ENCODE peak calls at places on chromosomes 2 and 18, in ten cellular contexts. A, Z, Y, W, D, K, I, H, R and L are unnamed samples.

GRCh38 chr2:134217316-134217715 is 36.6 kb upstream of the MGAT5 start:
- DNase-seq in A (no peak), Z (no peak), Y (no peak), W (no peak), D (no peak), K (no peak), I (no peak), H (no peak), R (no peak), L (no peak)

GRCh38 chr18:61388010-61388409 is 54.8 kb downstream of the CDH20 start:
- DNase-seq in A (no peak), Z (no peak), Y (peak; percentile 68), W (no peak), D (no peak), K (no peak), I (no peak), H (peak; percentile 21), R (no peak), L (no peak)

GRCh38 chr18:73756256-73757091 is 391.2 kb downstream of the FBXO15 start:
- DNase-seq in A (no peak), Z (no peak), Y (no peak), W (no peak), D (no peak), K (no peak), I (no peak), H (no peak), R (no peak), L (no peak)

GRCh38 chr2:47992671-47993070 is 86.4 kb upstream of the FBXO11 start:
- DNase-seq in A (no peak), Z (no peak), Y (no peak), W (no peak), D (no peak), K (no peak), I (no peak), H (no peak), R (no peak), L (no peak)

GRCh38 chr2:47225061-47225783 is 70.1 kb upstream of the STPG4 start:
- DNase-seq in A (no peak), Z (no peak), Y (peak; percentile 86), W (peak; percentile 82), D (peak; percentile 88), K (peak; percentile 65), I (peak; percentile 73), H (peak; percentile 49), R (peak; percentile 26), L (no peak)

GRCh38 chr2:88818381-88818780 is 126.9 kb downstream of the RPIA start:
- DNase-seq in A (no peak), Z (no peak), Y (no peak), W (no peak), D (peak; percentile 65), K (no peak), I (no peak), H (no peak), R (no peak), L (no peak)

GRCh38 chr2:138964413-138964812 is 184.2 kb upstream of the NXPH2 start:
- DNase-seq in A (no peak), Z (no peak), Y (no peak), W (peak; percentile 24), D (no peak), K (no peak), I (no peak), H (no peak), R (no peak), L (no peak)

GRCh38 chr2:181404472-181404871 is 52.7 kb upstream of the ITGA4 start:
- DNase-seq in A (no peak), Z (no peak), Y (no peak), W (no peak), D (no peak), K (no peak), I (no peak), H (no peak), R (no peak), L (no peak)

GRCh38 chr18:36905560-36905959 is 76.6 kb downstream of the KIAA1328 start:
- DNase-seq in A (no peak), Z (no peak), Y (no peak), W (no peak), D (no peak), K (no peak), I (no peak), H (no peak), R (no peak), L (no peak)

GRCh38 chr2:64770137-64770780 is 116.5 kb upstream of the SERTAD2 start:
- DNase-seq in A (no peak), Z (no peak), Y (peak; percentile 80), W (peak; percentile 81), D (no peak), K (no peak), I (no peak), H (no peak), R (no peak), L (no peak)

GRCh38 chr2:121095257-121096080 is 189.5 kb downstream of the TFCP2L1 start:
- DNase-seq in A (peak; percentile 50), Z (peak; percentile 76), Y (peak; percentile 63), W (no peak), D (peak; percentile 45), K (no peak), I (peak; percentile 62), H (peak; percentile 77), R (peak; percentile 44), L (peak; percentile 73)

GRCh38 chr2:202317080-202317859 is 51.7 kb downstream of the NOP58 start:
- DNase-seq in A (no peak), Z (no peak), Y (peak; percentile 86), W (peak; percentile 93), D (peak; percentile 99), K (peak; percentile 63), I (peak; percentile 36), H (peak; percentile 86), R (peak; percentile 97), L (no peak)

GRCh38 chr18:31778391-31778950 is 17.8 kb upstream of the SLC25A52 start:
- DNase-seq in A (no peak), Z (no peak), Y (no peak), W (no peak), D (no peak), K (no peak), I (no peak), H (no peak), R (no peak), L (no peak)
- TF ChIP-seq CTCF in A (no peak), Z (no peak), Y (no peak), W (no peak), D (no peak), K (no peak), I (no peak), H (no peak), R (no peak), L (no peak)

GRCh38 chr2:137161250-137161649 is 395.9 kb downstream of the THSD7B start:
- DNase-seq in A (no peak), Z (no peak), Y (no peak), W (no peak), D (no peak), K (no peak), I (no peak), H (no peak), R (no peak), L (no peak)
- TF ChIP-seq CTCF in A (no peak), Z (no peak), Y (no peak), W (no peak), D (no peak), K (no peak), I (no peak), H (no peak), R (no peak), L (no peak)

DNA sequence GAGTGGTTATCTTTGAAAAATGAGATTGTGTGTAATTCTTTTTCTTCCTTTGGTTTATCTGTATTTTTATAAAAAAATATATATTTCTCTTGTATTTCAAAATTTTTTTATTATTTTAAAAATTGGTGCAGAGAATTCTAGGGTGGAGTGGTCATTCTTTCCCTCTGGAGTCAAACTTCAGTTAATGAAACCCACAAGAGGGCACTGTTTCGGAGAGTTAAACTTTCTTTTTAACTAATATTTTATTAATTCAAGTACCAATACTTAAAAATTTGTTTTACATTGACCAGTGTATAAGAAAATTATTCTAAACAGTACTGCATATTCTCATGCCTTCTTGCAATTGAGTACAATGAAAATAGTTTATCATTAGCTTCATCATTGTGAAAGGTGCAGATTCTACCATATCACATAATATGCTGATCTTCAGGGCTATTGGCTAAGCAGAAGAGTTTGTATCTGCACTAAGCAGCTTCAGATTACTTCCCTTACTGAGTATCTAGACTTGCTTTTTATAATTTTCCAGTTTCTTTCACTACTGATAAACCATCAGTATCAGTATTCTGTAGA is 50.1 kb downstream of the HS1BP3 start:
- DNase-seq in A (no peak), Z (no peak), Y (peak; percentile 59), W (no peak), D (peak; percentile 71), K (no peak), I (no peak), H (no peak), R (no peak), L (no peak)
- TF ChIP-seq CTCF in A (peak; percentile 55), Z (no peak), Y (peak; percentile 47), W (peak; percentile 47), D (no peak), K (peak; percentile 54), I (peak; percentile 66), H (peak; percentile 18), R (peak; percentile 43), L (no peak)

GRCh38 chr18:34097312-34097711 is 127.4 kb downstream of the NOL4 start:
- DNase-seq in A (no peak), Z (no peak), Y (peak; percentile 14), W (no peak), D (no peak), K (no peak), I (no peak), H (no peak), R (no peak), L (no peak)
- TF ChIP-seq CTCF in A (no peak), Z (no peak), Y (no peak), W (no peak), D (no peak), K (no peak), I (no peak), H (no peak), R (no peak), L (no peak)

GRCh38 chr2:240149943-240150784 is 9.7 kb upstream of the OTOS start:
- DNase-seq in A (peak; percentile 62), Z (no peak), Y (peak; percentile 28), W (no peak), D (peak; percentile 22), K (no peak), I (no peak), H (peak; percentile 25), R (no peak), L (peak; percentile 85)
- TF ChIP-seq CTCF in A (peak; percentile 79), Z (no peak), Y (peak; percentile 80), W (peak; percentile 63), D (peak; percentile 82), K (peak; percentile 85), I (peak; percentile 71), H (peak; percentile 56), R (peak; percentile 85), L (peak; percentile 61)